ENCODE peak calls at places on chromosome 14, in eight cellular contexts. G is osteocyte, A is lung, Q is skeletal muscle cell, T is type B pancreatic cell, J is ELR, I is transverse colon, D is hepatic stellate cell. F is an unnamed sample.

GRCh38 chr14:91021115-91021514 is 39.3 kb downstream of the RPS6KA5 start:
- DNase-seq in G (no peak), A (no peak), Q (no peak), T (no peak), J (peak), I (no peak), D (no peak), F (no peak)

GRCh38 chr14:96734076-96734622 is 63.0 kb upstream of the VRK1 start:
- DNase-seq in G (no peak), A (no peak), Q (no peak), T (no peak), J (no peak), I (no peak), D (no peak), F (no peak)

GRCh38 chr14:98259881-98260280 is 1012.1 kb downstream of the BCL11B start:
- DNase-seq in G (no peak), A (no peak), Q (no peak), T (no peak), J (no peak), I (peak), D (no peak), F (peak)

GRCh38 chr14:77310041-77310440 is 10.6 kb downstream of the POMT2 start:
- DNase-seq in G (no peak), A (no peak), Q (no peak), T (no peak), J (no peak), I (no peak), D (no peak), F (no peak)

GRCh38 chr14:95267306-95267705 is 52.4 kb downstream of the CLMN start:
- DNase-seq in G (no peak), A (no peak), Q (no peak), T (no peak), J (peak), I (no peak), D (no peak), F (no peak)

GRCh38 chr14:36256131-36256801 is 64.2 kb downstream of the MBIP start:
- DNase-seq in G (no peak), A (peak), Q (peak), T (no peak), J (no peak), I (peak), D (no peak), F (no peak)

GRCh38 chr14:72916174-72916573 is 10.1 kb upstream of the DCAF4 start:
- DNase-seq in G (no peak), A (no peak), Q (no peak), T (no peak), J (no peak), I (no peak), D (no peak), F (no peak)

GRCh38 chr14:98928418-98928817 is 343.6 kb downstream of the BCL11B start:
- DNase-seq in G (no peak), A (no peak), Q (no peak), T (no peak), J (no peak), I (no peak), D (no peak), F (no peak)

GRCh38 chr14:91311284-91311662 is 66.8 kb upstream of the GPR68 start:
- DNase-seq in G (no peak), A (no peak), Q (no peak), T (no peak), J (no peak), I (peak), D (no peak), F (no peak)

GRCh38 chr14:36580856-36581831 is 1.3 kb downstream of the NKX2-8 start:
- DNase-seq in G (no peak), A (no peak), Q (no peak), T (no peak), J (peak), I (no peak), D (peak), F (peak)

GRCh38 chr14:50061664-50062437 is 54.5 kb downstream of the VCPKMT start:
- DNase-seq in G (no peak), A (no peak), Q (no peak), T (no peak), J (peak), I (peak), D (no peak), F (peak)

GRCh38 chr14:59184396-59184795 is 4.1 kb upstream of the DAAM1 start:
- DNase-seq in G (no peak), A (no peak), Q (no peak), T (no peak), J (no peak), I (no peak), D (no peak), F (no peak)

GRCh38 chr14:72513994-72514659 is 379.8 kb downstream of the DPF3 start:
- DNase-seq in G (peak), A (no peak), Q (peak), T (no peak), J (peak), I (no peak), D (peak), F (no peak)